ENCODE peak calls at places on chromosomes 11 and 22, in ten cellular contexts. E, D, O, Q, T, V, K, U, M and R are unnamed samples.

GRCh38 chr11:75303544-75304224 is 47.8 kb downstream of the ARRB1 start:
- DNase-seq in O (no peak), M (no peak), K (no peak), Q (no peak), D (no peak), V (no peak), U (no peak), E (no peak), T (no peak), R (no peak)

GRCh38 chr11:100072131-100072530 is 615.0 kb upstream of the ARHGAP42 start:
- DNase-seq in V (no peak), Q (no peak), O (no peak), E (no peak), M (no peak), D (no peak), K (no peak), U (no peak), T (no peak), R (no peak)

GRCh38 chr11:95485115-95485900 is 254.3 kb upstream of the SESN3 start:
- DNase-seq in D (no peak), U (no peak), T (no peak), V (no peak), E (no peak), Q (no peak), M (peak), K (no peak), O (no peak), R (no peak)

GRCh38 chr22:31036671-31037550 is 44.2 kb upstream of the SMTN start:
- DNase-seq in U (peak), T (no peak), M (peak), V (peak), O (no peak), D (no peak), E (no peak), Q (peak), K (peak), R (no peak)

GRCh38 chr22:47778160-47778658 is 1015.8 kb downstream of the TBC1D22A start:
- DNase-seq in O (no peak), D (no peak), T (no peak), Q (no peak), K (no peak), V (no peak), U (no peak), M (no peak), E (no peak), R (no peak)

GRCh38 chr22:19871023-19871844 is 16.6 kb upstream of the GNB1L start:
- DNase-seq in E (no peak), D (no peak), T (no peak), Q (no peak), K (no peak), V (peak), O (peak), U (peak), M (no peak), R (no peak)

GRCh38 chr11:77440678-77441077 is 33.2 kb downstream of the PAK1 start:
- DNase-seq in U (no peak), Q (no peak), T (no peak), M (no peak), K (no peak), E (no peak), D (no peak), O (no peak), V (no peak), R (no peak)

GRCh38 chr11:119107538-119108150 is 500 bp downstream of the C2CD2L start:
- DNase-seq in O (no peak), E (peak), T (no peak), M (no peak), U (no peak), Q (no peak), V (no peak), K (no peak), D (no peak), R (no peak)

GRCh38 chr11:35907648-35908431 is 36.0 kb upstream of the LDLRAD3 start:
- DNase-seq in O (no peak), V (peak), E (peak), Q (no peak), K (no peak), M (peak), T (peak), D (peak), U (no peak), R (no peak)

GRCh38 chr11:118045191-118045590 is 31.7 kb upstream of the TMPRSS4 start:
- DNase-seq in M (no peak), O (no peak), D (no peak), V (no peak), E (no peak), U (no peak), Q (no peak), K (no peak), T (no peak), R (no peak)

GRCh38 chr22:30947163-30947820 is 21.3 kb downstream of the MORC2 start:
- DNase-seq in M (no peak), D (no peak), Q (no peak), U (no peak), O (no peak), E (no peak), T (no peak), K (peak), V (peak), R (no peak)

GRCh38 chr22:34055525-34056200 is 135.4 kb upstream of the LARGE1 start:
- DNase-seq in Q (no peak), V (no peak), U (no peak), E (peak), T (no peak), M (peak), D (peak), K (no peak), O (no peak), R (peak)

GRCh38 chr22:50599816-50600454 is 658 bp upstream of the MAPK8IP2 start:
- DNase-seq in O (no peak), U (peak), V (no peak), M (peak), E (peak), K (peak), D (peak), Q (peak), T (peak), R (peak)

GRCh38 chr11:117600976-117601708 is 195.9 kb downstream of the DSCAML1 start:
- DNase-seq in V (no peak), D (no peak), M (no peak), U (no peak), T (no peak), O (no peak), E (no peak), K (no peak), Q (no peak), R (no peak)

GRCh38 chr11:19426719-19427066 is 185.9 kb upstream of the E2F8 start:
- DNase-seq in Q (no peak), M (no peak), E (no peak), U (no peak), T (no peak), K (no peak), O (no peak), V (no peak), D (no peak), R (no peak)

GRCh38 chr11:62508336-62509058 is 38.1 kb downstream of the AHNAK start:
- DNase-seq in V (peak), D (peak), M (no peak), U (no peak), T (peak), K (peak), E (peak), Q (no peak), O (peak), R (peak)

GRCh38 chr11:39741066-39741465 is 1718.4 kb downstream of the LRRC4C start:
- DNase-seq in V (no peak), Q (no peak), T (no peak), K (no peak), E (peak), M (no peak), D (no peak), U (no peak), O (no peak), R (no peak)

GRCh38 chr22:35540600-35541253 is at the start of gene RASD2:
- DNase-seq in T (no peak), V (peak), Q (peak), K (peak), O (no peak), M (no peak), U (no peak), D (peak), E (peak), R (peak)

GRCh38 chr11:21105196-21105917 is 436.0 kb downstream of the NELL1 start:
- DNase-seq in T (no peak), V (no peak), M (no peak), O (no peak), Q (no peak), K (no peak), E (no peak), D (no peak), U (no peak), R (no peak)

GRCh38 chr11:115581871-115582639 is 77.8 kb upstream of the CADM1 start:
- DNase-seq in K (peak), U (no peak), Q (no peak), T (no peak), O (no peak), V (no peak), D (no peak), M (no peak), E (peak), R (no peak)

GRCh38 chr22:28795071-28795693 is 5.2 kb downstream of the XBP1 start:
- DNase-seq in K (no peak), V (no peak), Q (peak), T (no peak), M (no peak), E (no peak), U (no peak), D (no peak), O (no peak), R (no peak)

GRCh38 chr11:134278356-134278755 is 2.2 kb downstream of the GLB1L3 start:
- DNase-seq in V (no peak), U (no peak), D (no peak), Q (peak), O (no peak), T (no peak), E (no peak), K (no peak), M (no peak), R (no peak)

GRCh38 chr11:134276396-134277175 is 407 bp downstream of the GLB1L3 start:
- DNase-seq in Q (peak), E (no peak), D (no peak), M (no peak), T (no peak), K (no peak), V (peak), O (no peak), U (no peak), R (no peak)

GRCh38 chr11:134275188-134275533 is 1.0 kb upstream of the GLB1L3 start:
- DNase-seq in T (no peak), O (no peak), D (no peak), E (no peak), U (no peak), M (no peak), K (no peak), Q (no peak), V (no peak), R (no peak)

GRCh38 chr11:134275534-134276395 is at the start of gene GLB1L3:
- DNase-seq in E (peak), K (peak), M (peak), Q (peak), V (peak), U (peak), T (no peak), O (no peak), D (peak), R (peak)

GRCh38 chr11:134277176-134278001 is 1.2 kb downstream of the GLB1L3 start:
- DNase-seq in Q (peak), D (no peak), T (no peak), V (peak), O (no peak), K (no peak), U (no peak), E (no peak), M (no peak), R (no peak)
- H3K4me3 ChIP-seq in Q (no peak), D (no peak), T (no peak), V (peak), O (no peak), K (peak), U (no peak), E (no peak), M (no peak), R (no peak)

GRCh38 chr11:131370901-131371790 is 731 bp downstream of the NTM start:
- DNase-seq in T (no peak), U (no peak), O (no peak), K (no peak), V (no peak), E (no peak), D (no peak), Q (no peak), M (no peak), R (no peak)
- H3K4me3 ChIP-seq in T (peak), U (no peak), O (peak), K (peak), V (peak), E (no peak), D (no peak), Q (no peak), M (no peak), R (no peak)

DNA sequence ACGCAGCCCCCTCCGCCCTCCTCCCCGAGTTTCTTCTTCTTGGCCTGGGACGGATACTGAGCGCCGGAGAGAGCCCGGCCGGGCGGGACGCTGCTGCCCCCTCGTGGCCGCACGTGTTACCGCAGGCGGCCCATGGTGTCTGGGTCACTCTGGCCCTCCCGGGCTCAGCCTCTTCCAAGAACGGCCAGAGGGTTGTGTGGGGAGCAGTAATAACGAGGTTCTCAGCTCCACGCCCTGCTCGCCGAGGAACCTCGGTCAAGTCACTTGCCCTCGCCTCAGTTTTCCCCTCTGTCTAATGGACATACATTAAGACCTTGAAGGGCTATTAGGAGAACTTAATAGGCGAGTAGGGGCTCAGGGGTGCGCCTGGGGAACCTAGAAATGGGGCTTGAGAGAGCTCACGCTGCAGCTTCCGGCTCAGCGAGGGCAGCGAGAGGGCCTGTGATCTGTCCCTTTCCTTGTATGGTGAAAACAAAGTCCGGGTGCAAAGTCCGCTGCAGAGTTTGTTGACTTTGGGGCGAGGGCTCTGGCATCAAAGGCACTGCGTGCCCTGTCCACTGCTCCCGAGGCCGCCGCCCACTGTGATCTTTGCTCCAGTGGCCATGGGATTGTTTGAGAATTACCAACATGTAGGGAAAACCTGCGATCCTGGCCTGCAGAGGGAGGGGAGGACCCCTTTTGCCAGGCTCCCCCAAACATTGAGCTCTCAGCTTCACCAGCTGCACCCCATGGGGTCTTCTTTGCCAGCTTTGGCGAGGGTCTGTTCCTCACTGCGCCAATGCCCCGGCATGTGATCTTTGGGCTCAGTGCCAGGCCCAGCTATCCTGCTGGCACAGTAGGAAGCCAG is 14.4 kb upstream of the LRP5 start:
- DNase-seq in T (peak), O (peak), Q (peak), M (peak), D (peak), E (peak), U (peak), V (peak), K (peak), R (peak)
- H3K4me3 ChIP-seq in T (peak), O (no peak), Q (peak), M (no peak), D (no peak), E (peak), U (no peak), V (no peak), K (peak), R (no peak)

GRCh38 chr22:43862074-43862881 is at the start of gene SULT4A1:
- DNase-seq in K (no peak), V (no peak), O (peak), T (no peak), U (no peak), E (no peak), D (no peak), Q (no peak), M (peak), R (no peak)
- H3K4me3 ChIP-seq in K (peak), V (peak), O (no peak), T (no peak), U (no peak), E (no peak), D (no peak), Q (no peak), M (peak), R (no peak)

GRCh38 chr11:124718801-124719200 is 20.9 kb upstream of the NRGN start:
- DNase-seq in E (no peak), M (no peak), D (no peak), T (no peak), O (no peak), Q (no peak), K (no peak), V (no peak), U (no peak), R (no peak)

GRCh38 chr11:124717421-124717785 is 22.3 kb upstream of the NRGN start:
- DNase-seq in D (peak), O (no peak), V (no peak), M (peak), K (no peak), T (no peak), E (no peak), U (no peak), Q (no peak), R (no peak)

GRCh38 chr11:124719534-124719933 is 20.2 kb upstream of the NRGN start:
- DNase-seq in E (no peak), O (no peak), Q (no peak), T (no peak), K (no peak), V (no peak), M (no peak), U (no peak), D (no peak), R (no peak)

GRCh38 chr11:124716596-124716995 is 23.1 kb upstream of the NRGN start:
- DNase-seq in V (no peak), M (peak), T (no peak), E (no peak), Q (no peak), O (no peak), K (no peak), D (no peak), U (no peak), R (no peak)

GRCh38 chr11:124717786-124718634 is 21.7 kb upstream of the NRGN start:
- DNase-seq in U (no peak), M (peak), Q (peak), K (no peak), V (no peak), O (peak), D (no peak), T (no peak), E (peak), R (no peak)
- H3K4me3 ChIP-seq in U (peak), M (peak), Q (no peak), K (peak), V (peak), O (peak), D (peak), T (peak), E (peak), R (peak)

GRCh38 chr11:66047541-66048365 is 1.2 kb downstream of the GAL3ST3 start:
- DNase-seq in T (no peak), E (no peak), M (no peak), K (no peak), Q (no peak), D (no peak), U (no peak), V (no peak), O (no peak), R (no peak)
- H3K4me3 ChIP-seq in T (no peak), E (no peak), M (no peak), K (no peak), Q (no peak), D (no peak), U (no peak), V (no peak), O (no peak), R (no peak)

GRCh38 chr11:111734383-111735261 is 31.6 kb downstream of the PPP2R1B start:
- DNase-seq in E (no peak), M (no peak), T (no peak), O (no peak), V (no peak), U (no peak), K (no peak), D (no peak), Q (no peak), R (no peak)

GRCh38 chr11:111733655-111734088 is 32.5 kb downstream of the PPP2R1B start:
- DNase-seq in E (no peak), T (no peak), O (no peak), V (no peak), Q (no peak), M (no peak), K (no peak), D (no peak), U (no peak), R (no peak)

GRCh38 chr11:111736621-111737055 is 29.6 kb downstream of the PPP2R1B start:
- DNase-seq in O (no peak), M (no peak), E (no peak), T (no peak), V (no peak), Q (no peak), K (no peak), U (no peak), D (no peak), R (no peak)

GRCh38 chr11:111736191-111736590 is 30.0 kb downstream of the PPP2R1B start:
- DNase-seq in D (no peak), U (no peak), O (no peak), Q (no peak), V (no peak), E (no peak), M (peak), T (no peak), K (no peak), R (no peak)

DNA sequence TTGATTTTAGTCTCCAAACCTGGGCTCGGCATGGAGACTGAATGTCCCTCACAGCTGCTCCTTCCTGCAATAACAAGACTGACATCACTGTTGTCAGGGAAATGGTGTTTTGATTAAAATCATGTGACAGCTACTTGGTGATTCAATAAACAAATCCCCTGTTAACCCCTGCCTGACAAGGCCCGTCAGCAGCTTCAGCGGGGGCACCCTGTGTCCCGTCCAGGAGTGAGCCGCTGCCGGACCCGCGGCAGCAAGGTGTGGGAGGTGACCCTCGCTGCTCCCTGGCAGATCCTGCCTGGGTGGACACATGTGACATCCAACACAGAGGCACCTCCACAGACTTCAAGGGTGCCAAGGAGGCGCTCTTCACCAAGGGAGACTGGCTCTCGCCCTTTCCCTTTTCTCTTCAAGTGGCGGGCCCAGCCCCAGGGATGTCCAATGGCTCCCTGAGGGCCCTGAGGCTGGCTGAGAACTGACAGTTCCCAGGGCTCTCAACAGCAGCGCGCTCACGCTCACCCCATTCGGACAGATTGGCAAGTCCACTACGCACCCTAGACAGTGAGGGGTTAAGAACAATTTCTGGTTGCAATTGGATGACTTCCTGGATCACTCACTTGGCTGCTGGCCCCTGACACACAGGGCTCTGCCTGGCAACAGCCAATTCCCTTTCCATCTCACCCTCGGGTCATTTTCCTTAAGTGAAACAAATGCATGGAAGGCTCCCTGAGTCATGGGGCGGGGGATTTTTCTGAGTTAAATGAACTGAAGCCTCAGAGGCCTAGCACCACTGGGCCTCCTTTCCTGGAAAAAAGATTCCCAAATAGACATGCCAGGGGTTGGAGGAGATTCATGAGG is 30.7 kb downstream of the PPP2R1B start:
- DNase-seq in O (peak), K (peak), U (no peak), M (peak), Q (no peak), D (no peak), E (no peak), V (peak), T (peak), R (no peak)
- H3K4me3 ChIP-seq in O (peak), K (peak), U (no peak), M (peak), Q (no peak), D (no peak), E (no peak), V (peak), T (peak), R (no peak)

DNA sequence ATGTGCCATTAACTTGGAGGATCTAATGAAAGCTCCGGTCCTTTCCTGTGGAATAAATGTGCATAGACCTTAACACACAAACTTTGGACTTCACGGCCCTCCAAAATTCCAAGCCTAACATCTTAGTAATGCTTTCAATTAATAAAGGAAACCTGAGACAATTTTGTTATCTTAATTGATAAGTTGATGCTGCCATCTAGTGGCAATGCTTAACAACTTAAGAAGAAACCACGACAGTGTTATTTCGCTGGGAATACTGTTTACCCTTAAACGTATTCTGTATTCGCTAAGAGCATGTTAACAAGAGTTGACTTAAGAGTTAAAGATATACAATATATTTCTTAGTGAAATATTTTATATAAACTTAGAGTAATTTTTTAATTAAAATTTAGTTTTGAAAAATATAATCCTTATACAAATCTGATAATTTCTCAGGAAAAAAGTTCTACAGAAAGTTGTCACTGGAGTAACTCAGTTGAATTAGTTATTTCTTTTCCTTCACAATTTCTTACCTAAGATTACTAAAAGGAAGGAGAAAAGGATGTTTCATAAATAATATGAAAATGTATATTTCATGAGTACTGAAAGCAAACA is 35.0 kb upstream of the OR9G4 start:
- DNase-seq in U (no peak), D (peak), E (peak), V (no peak), K (no peak), M (peak), Q (no peak), O (no peak), T (peak), R (peak)
- H3K4me3 ChIP-seq in U (no peak), D (peak), E (no peak), V (peak), K (no peak), M (no peak), Q (no peak), O (no peak), T (no peak), R (peak)